ENCODE peak calls at places on chromosomes 7 and 10, in four cellular contexts. E is GM12878, G is K562, W is HepG2. R is an unnamed sample.

GRCh38 chr7:42152353-42153205 is 84.4 kb downstream of the GLI3 start:
- DNase-seq in E (no peak), G (no peak), W (no peak), R (no peak)

GRCh38 chr7:142563470-142563869 is 185.8 kb upstream of the PRSS1 start:
- DNase-seq in E (no peak), W (no peak), G (no peak), R (no peak)

GRCh38 chr10:132320776-132321469 is 11.1 kb upstream of the LRRC27 start:
- DNase-seq in E (no peak), G (no peak), W (no peak), R (no peak)

GRCh38 chr10:29078919-29079318 is 210.0 kb upstream of the LYZL1 start:
- DNase-seq in E (no peak), G (no peak), W (no peak), R (peak)

GRCh38 chr7:143901360-143901709 is 641 bp downstream of the TCAF1 start:
- DNase-seq in E (no peak), G (no peak), W (peak), R (no peak)

GRCh38 chr7:40499718-40500117 is 364.9 kb downstream of the SUGCT start:
- DNase-seq in E (no peak), G (no peak), W (no peak), R (no peak)

GRCh38 chr10:576130-576465 is 113.4 kb downstream of the DIP2C start:
- DNase-seq in G (no peak), E (no peak), W (no peak), R (no peak)

GRCh38 chr10:4677296-4678021 is 148.5 kb upstream of the AKR1E2 start:
- DNase-seq in E (no peak), W (no peak), G (no peak), R (no peak)

GRCh38 chr10:47329905-47330304 is 7.7 kb downstream of the GDF2 start:
- DNase-seq in W (no peak), G (no peak), E (no peak), R (no peak)

GRCh38 chr10:122055252-122055651 is 66.3 kb downstream of the TACC2 start:
- DNase-seq in E (no peak), W (peak), G (no peak), R (no peak)

GRCh38 chr7:2049111-2049781 is 183.5 kb downstream of the MAD1L1 start:
- DNase-seq in W (no peak), G (no peak), E (no peak), R (no peak)

GRCh38 chr10:79019961-79020491 is 48.7 kb upstream of the ZMIZ1 start:
- DNase-seq in W (peak), G (peak), E (no peak), R (no peak)

GRCh38 chr7:133207687-133208086 is 45.2 kb upstream of the EXOC4 start:
- DNase-seq in E (no peak), W (peak), G (peak), R (peak)

DNA sequence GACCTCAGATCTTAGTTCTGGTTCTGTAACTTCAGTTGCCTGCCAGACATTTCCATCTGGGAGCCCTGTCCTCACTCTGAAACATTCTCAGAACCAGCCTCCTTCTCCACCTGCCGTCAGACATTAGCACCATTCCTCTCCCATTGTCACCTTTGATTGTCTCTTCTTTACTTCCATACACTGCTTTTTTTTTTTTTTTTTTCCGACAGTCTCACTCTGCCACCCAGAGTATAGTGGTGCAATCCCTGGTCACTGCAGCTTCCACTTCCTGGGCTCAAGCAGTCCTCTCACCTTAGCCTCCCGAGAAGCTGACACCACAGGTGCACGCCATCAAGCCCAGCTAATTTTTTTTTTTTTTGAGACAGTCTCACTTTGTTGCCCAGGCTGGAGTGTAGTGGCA is 21.1 kb upstream of the HIPK2 start:
- DNase-seq in W (no peak), G (no peak), E (no peak), R (no peak)
- TF ChIP-seq POLR2AphosphoS5 in W (no peak), G (no peak), E (no peak), R (no peak)

DNA sequence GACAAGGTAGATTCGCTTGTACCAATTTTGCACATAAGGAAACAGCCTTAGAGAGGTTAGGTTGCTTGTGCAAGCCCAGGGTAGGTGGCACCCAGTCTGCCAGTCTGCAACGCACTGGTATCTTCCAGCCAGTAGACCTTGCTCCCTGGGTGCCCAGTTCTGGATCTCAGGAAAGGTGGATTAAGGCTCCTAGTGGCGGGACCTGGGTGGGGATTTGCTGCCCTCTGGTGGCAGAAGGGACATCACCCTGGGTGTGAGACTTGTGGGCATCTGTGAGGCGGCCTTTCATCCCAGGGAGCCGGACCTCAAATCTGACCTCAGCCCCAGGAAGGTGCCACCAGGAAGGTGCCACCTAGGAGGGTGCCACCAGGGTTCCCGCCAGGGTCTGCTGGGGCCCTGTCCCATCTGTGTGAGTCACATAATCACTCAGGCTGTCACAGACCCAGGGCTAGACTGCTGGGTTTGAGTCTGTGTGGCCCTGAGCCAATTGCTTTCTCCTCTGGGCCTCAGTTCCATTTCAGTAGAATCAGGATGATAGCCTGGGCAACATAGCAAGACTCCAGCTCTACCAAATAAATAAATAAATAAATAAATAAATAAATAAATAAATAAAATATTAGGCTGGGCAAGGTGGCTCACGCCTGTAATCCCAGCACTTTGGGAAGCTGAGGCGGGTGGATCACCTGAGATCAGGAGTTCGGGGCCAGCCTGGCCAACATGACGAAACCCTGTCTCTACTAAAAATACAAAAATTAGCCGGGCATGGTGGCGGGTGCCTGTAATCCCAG is 5.3 kb upstream of the PRKRIP1 start:
- DNase-seq in W (peak), G (peak), E (no peak), R (peak)
- TF ChIP-seq JUNB in W (no peak), G (no peak), E (no peak), R (no peak)

GRCh38 chr10:14815681-14816080 is 22.2 kb downstream of the CDNF start:
- DNase-seq in E (no peak), G (no peak), W (no peak), R (no peak)
- TF ChIP-seq REST in E (no peak), G (no peak), W (no peak), R (no peak)

DNA sequence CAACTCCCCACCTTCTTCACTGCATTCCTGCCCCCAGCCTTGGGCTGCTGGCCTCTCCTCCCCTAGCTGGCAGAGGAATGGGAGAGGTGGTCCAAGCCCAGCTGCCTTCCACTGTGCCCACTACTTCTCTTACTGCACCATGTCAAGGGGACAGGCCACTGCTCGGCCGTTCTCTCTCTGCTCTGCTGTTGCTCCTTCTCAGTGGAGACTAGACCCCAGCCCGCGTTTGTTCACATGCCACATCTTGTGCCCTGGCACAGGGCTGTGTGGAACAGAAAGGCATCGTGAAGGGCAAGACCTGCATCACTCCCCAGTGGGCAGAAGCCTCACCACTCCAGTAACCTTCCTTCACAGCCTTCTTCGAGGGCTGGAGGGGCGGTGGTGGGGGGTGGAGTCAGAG is 711 bp upstream of the CDHR3 start:
- DNase-seq in E (no peak), W (no peak), G (no peak), R (no peak)
- TF ChIP-seq POLR2AphosphoS5 in E (no peak), W (no peak), G (no peak), R (no peak)

GRCh38 chr7:80604436-80604835 is 34.0 kb upstream of the CD36 start:
- DNase-seq in G (no peak), W (no peak), E (no peak), R (no peak)

GRCh38 chr7:80608292-80608691 is 30.1 kb upstream of the CD36 start:
- DNase-seq in W (no peak), G (no peak), E (no peak), R (no peak)

GRCh38 chr7:80602007-80602406 is 36.4 kb upstream of the CD36 start:
- DNase-seq in G (no peak), W (no peak), E (no peak), R (no peak)

GRCh38 chr7:80600046-80600445 is 38.4 kb upstream of the CD36 start:
- DNase-seq in W (no peak), E (no peak), G (no peak), R (no peak)

DNA sequence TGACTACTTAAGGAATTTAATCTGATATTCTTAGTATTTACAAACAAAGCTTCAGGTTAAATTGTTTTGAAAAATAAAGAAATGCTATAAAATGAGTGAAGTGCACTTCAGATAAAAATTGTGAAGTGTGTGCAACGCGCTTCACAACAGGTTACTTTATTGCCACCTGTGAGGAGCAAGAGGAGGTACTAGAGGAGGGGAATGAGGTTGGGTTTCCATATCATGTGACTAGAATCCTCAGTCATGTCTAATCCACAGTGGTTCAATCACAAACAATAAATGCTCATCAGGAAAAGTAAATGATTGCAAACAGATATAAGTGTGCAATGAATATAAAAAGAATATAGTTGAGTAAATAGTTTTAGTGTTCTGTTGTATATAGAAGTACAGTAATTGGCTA is 34.5 kb upstream of the CD36 start:
- DNase-seq in G (no peak), W (no peak), E (no peak), R (no peak)
- TF ChIP-seq JUNB in G (no peak), W (no peak), E (no peak), R (no peak)

R was measured in GM23338.